ENCODE peak calls at places on chromosome 6, in six cellular contexts. W is ecto neural progenitor cell; H is activated T-cell treated with anti-CD3 and anti-CD28 coated beads, Interleukin-2, amount 50 U/mL, for 72 hours; Q is psoas muscle; J is NCI-H1417; S is neuronal stem cell. Z is an unnamed sample.

GRCh38 chr6:2950713-2951112 is 20.7 kb downstream of the SERPINB6 start:
- DNase-seq in W (no peak), H (no peak), Q (no peak), J (no peak), S (no peak), Z (no peak)

GRCh38 chr6:147586044-147586443 is 77.6 kb downstream of the SAMD5 start:
- DNase-seq in W (no peak), H (no peak), Q (no peak), J (peak), S (no peak), Z (no peak)

GRCh38 chr6:159163901-159164370 is 5.3 kb upstream of the FNDC1 start:
- DNase-seq in W (no peak), H (no peak), Q (no peak), J (no peak), S (no peak), Z (no peak)

GRCh38 chr6:3776881-3777507 is 25.5 kb upstream of the PXDC1 start:
- DNase-seq in W (no peak), H (peak), Q (no peak), J (peak), S (no peak), Z (no peak)

GRCh38 chr6:21595951-21596378 is 2.4 kb downstream of the SOX4 start:
- DNase-seq in W (no peak), H (peak), Q (no peak), J (peak), S (no peak), Z (peak)

GRCh38 chr6:88050140-88050818 is 2.6 kb downstream of the SPACA1 start:
- DNase-seq in W (no peak), H (no peak), Q (no peak), J (no peak), S (no peak), Z (no peak)

GRCh38 chr6:26484161-26484560 is 15.9 kb upstream of the BTN1A1 start:
- DNase-seq in W (no peak), H (no peak), Q (no peak), J (no peak), S (no peak), Z (no peak)

GRCh38 chr6:166728884-166729530 is 102.0 kb upstream of the RPS6KA2 start:
- DNase-seq in W (no peak), H (no peak), Q (no peak), J (peak), S (no peak), Z (no peak)

GRCh38 chr6:154882107-154882506 is 113.0 kb upstream of the TIAM2 start:
- DNase-seq in W (no peak), H (no peak), Q (no peak), J (no peak), S (no peak), Z (no peak)

GRCh38 chr6:147345902-147346301 is 141.7 kb downstream of the STXBP5 start:
- DNase-seq in W (no peak), H (no peak), Q (no peak), J (no peak), S (no peak), Z (no peak)

GRCh38 chr6:35486005-35486925 is 10.6 kb downstream of the TEAD3 start:
- DNase-seq in W (peak), H (no peak), Q (peak), J (peak), S (no peak), Z (no peak)

GRCh38 chr6:25173951-25174474 is 105.2 kb upstream of the CARMIL1 start:
- DNase-seq in W (no peak), H (no peak), Q (no peak), J (peak), S (no peak), Z (no peak)

GRCh38 chr6:30647039-30647801 is at the start of gene C6orf136:
- DNase-seq in W (peak), H (peak), Q (peak), J (peak), S (peak), Z (peak)

GRCh38 chr6:128784266-128784665 is 98.7 kb upstream of the LAMA2 start:
- DNase-seq in W (no peak), H (no peak), Q (no peak), J (peak), S (no peak), Z (no peak)

GRCh38 chr6:12523726-12524125 is 192.8 kb upstream of the PHACTR1 start:
- DNase-seq in W (no peak), H (no peak), Q (no peak), J (no peak), S (no peak), Z (no peak)

GRCh38 chr6:169858935-169859351 is 107.5 kb downstream of the ERMARD start:
- DNase-seq in W (no peak), H (no peak), Q (no peak), J (no peak), S (no peak), Z (no peak)

GRCh38 chr6:112279044-112279916 is 24.9 kb upstream of the LAMA4 start:
- DNase-seq in W (no peak), H (no peak), Q (no peak), J (no peak), S (no peak), Z (no peak)

GRCh38 chr6:57127763-57128162 is 37.8 kb downstream of the ZNF451 start:
- DNase-seq in W (no peak), H (no peak), Q (no peak), J (peak), S (no peak), Z (no peak)

GRCh38 chr6:41895300-41896233 is at the start of gene USP49:
- DNase-seq in W (peak), H (peak), Q (peak), J (peak), S (peak), Z (peak)

GRCh38 chr6:37258405-37258704 is 411 bp upstream of the TMEM217 start:
- DNase-seq in W (no peak), H (no peak), Q (no peak), J (no peak), S (no peak), Z (no peak)

GRCh38 chr6:3841711-3842565 is 7.2 kb upstream of the FAM50B start:
- DNase-seq in W (peak), H (no peak), Q (peak), J (no peak), S (no peak), Z (no peak)

GRCh38 chr6:52909531-52909930 is at the start of gene GSTA3:
- DNase-seq in W (no peak), H (no peak), Q (no peak), J (no peak), S (no peak), Z (no peak)

GRCh38 chr6:150016324-150017185 is 8.8 kb downstream of the RAET1L start:
- DNase-seq in W (no peak), H (peak), Q (no peak), J (peak), S (peak), Z (peak)

GRCh38 chr6:74946961-74947360 is 258.9 kb downstream of the COL12A1 start:
- DNase-seq in W (no peak), H (no peak), Q (no peak), J (no peak), S (no peak), Z (no peak)

GRCh38 chr6:46296586-46296985 is 125.8 kb upstream of the ENPP5 start:
- DNase-seq in W (no peak), H (no peak), Q (no peak), J (no peak), S (no peak), Z (no peak)

GRCh38 chr6:164693934-164694333 is 615.5 kb downstream of the C6orf118 start:
- DNase-seq in W (no peak), H (no peak), Q (no peak), J (no peak), S (no peak), Z (no peak)

GRCh38 chr6:167695831-167696230 is 130.9 kb upstream of the AFDN start:
- DNase-seq in W (peak), H (no peak), Q (no peak), J (no peak), S (no peak), Z (no peak)

GRCh38 chr6:72624557-72625160 is 2.8 kb downstream of the KCNQ5 start:
- DNase-seq in W (no peak), H (no peak), Q (no peak), J (peak), S (no peak), Z (no peak)